ENCODE peak calls at places on chromosomes 4 and X, in ten cellular contexts. H is stimulated activated CD4-positive, alpha-beta T cell treated with anti-CD3 and anti-CD28 coated beads, Interleukin-15, amount 100 ng/mL, for 48 hours; Q is astrocyte of the spinal cord; W is substantia nigra; O is HuH-7.5; X is activated CD8-positive, alpha-beta memory T cell treated with anti-CD3 and anti-CD28 coated beads for 1 hour; L is LoVo; G is AG08396; R is HCEC 1CT; S is cardiac fibroblast. A is an unnamed sample.

GRCh38 chr4:160493206-160493605 is 1390.3 kb downstream of the RAPGEF2 start:
- DNase-seq in H (no peak), O (no peak), X (no peak), L (no peak), G (no peak), R (no peak), S (no peak), Q (no peak), W (no peak), A (no peak)

GRCh38 chr4:78336093-78336943 is 215.3 kb upstream of the ANXA3 start:
- DNase-seq in Q (peak), O (no peak), W (no peak), G (no peak), R (no peak), X (no peak), H (no peak), S (peak), L (no peak), A (peak)

GRCh38 chrX:110415440-110416167 is 57.0 kb downstream of the RTL9 start:
- DNase-seq in S (peak), W (no peak), Q (peak), G (no peak), H (no peak), R (peak), X (no peak), L (no peak), O (no peak), A (no peak)

GRCh38 chr4:158673633-158674032 is 1.5 kb downstream of the ETFDH start:
- DNase-seq in S (no peak), O (no peak), G (no peak), R (no peak), L (no peak), H (no peak), Q (no peak), X (no peak), W (no peak), A (no peak)

GRCh38 chrX:39688576-39689373 is 409.0 kb downstream of the BCOR start:
- DNase-seq in S (peak), W (peak), R (no peak), O (no peak), H (no peak), X (no peak), G (peak), L (peak), Q (peak), A (peak)

GRCh38 chr4:38003628-38004027 is 43.4 kb downstream of the PTTG2 start:
- DNase-seq in Q (no peak), R (no peak), O (no peak), L (no peak), S (no peak), H (no peak), G (no peak), X (no peak), W (no peak), A (no peak)

GRCh38 chr4:170122252-170122651 is 32.5 kb upstream of the AADAT start:
- DNase-seq in Q (no peak), L (no peak), R (no peak), S (no peak), X (no peak), W (no peak), O (no peak), H (no peak), G (no peak), A (peak)

GRCh38 chr4:103204114-103204513 is 6.0 kb upstream of the CENPE start:
- DNase-seq in X (no peak), H (no peak), S (peak), Q (peak), G (no peak), O (no peak), L (peak), W (no peak), R (peak), A (no peak)

GRCh38 chr4:73662709-73663546 is 42.7 kb upstream of the RASSF6 start:
- DNase-seq in O (no peak), X (no peak), Q (peak), L (peak), H (no peak), G (peak), R (peak), W (no peak), S (peak), A (no peak)

GRCh38 chrX:19697416-19697815 is 182.1 kb upstream of the MAP3K15 start:
- DNase-seq in G (no peak), W (no peak), O (no peak), S (peak), R (peak), Q (peak), L (no peak), H (no peak), X (no peak), A (no peak)

GRCh38 chr4:152515678-152516077 is 20.2 kb downstream of the FBXW7 start:
- DNase-seq in S (peak), R (peak), O (no peak), H (no peak), L (no peak), X (no peak), Q (peak), W (no peak), G (peak), A (no peak)

GRCh38 chr4:138243369-138243768 is 1.2 kb upstream of the SLC7A11 start:
- DNase-seq in G (no peak), H (no peak), X (no peak), O (no peak), W (no peak), R (no peak), S (no peak), Q (peak), L (peak), A (no peak)

GRCh38 chr4:113584407-113585150 is 177.0 kb downstream of the CAMK2D start:
- DNase-seq in X (no peak), O (no peak), G (peak), S (peak), L (peak), Q (peak), R (peak), W (no peak), H (no peak), A (peak)

GRCh38 chr4:8200302-8200975 is 1.3 kb downstream of the SH3TC1 start:
- DNase-seq in L (no peak), S (peak), X (no peak), Q (no peak), R (no peak), O (no peak), W (no peak), H (no peak), G (peak), A (peak)

GRCh38 chrX:39907964-39908616 is 189.7 kb downstream of the BCOR start:
- DNase-seq in R (peak), H (no peak), L (peak), W (peak), X (no peak), G (peak), O (peak), S (peak), Q (peak), A (peak)

GRCh38 chr4:176781739-176782100 is 11.0 kb downstream of the VEGFC start:
- DNase-seq in Q (no peak), L (no peak), S (no peak), H (no peak), X (no peak), G (no peak), O (no peak), W (no peak), R (no peak), A (no peak)

GRCh38 chr4:88219099-88219498 is 60.7 kb upstream of the ABCG2 start:
- DNase-seq in H (no peak), R (peak), G (peak), O (no peak), S (peak), Q (peak), X (no peak), L (peak), W (no peak), A (no peak)

GRCh38 chr4:54941994-54942552 is 183.3 kb downstream of the KDR start:
- DNase-seq in S (peak), H (no peak), G (no peak), R (no peak), O (no peak), X (no peak), W (no peak), L (no peak), Q (no peak), A (no peak)

GRCh38 chr4:81084029-81084428 is 53.5 kb downstream of the BMP3 start:
- DNase-seq in R (peak), L (peak), G (peak), H (no peak), W (no peak), S (peak), X (no peak), Q (peak), O (no peak), A (no peak)

GRCh38 chr4:16443504-16444088 is 217.3 kb upstream of the TAPT1 start:
- DNase-seq in S (peak), G (peak), X (no peak), L (peak), O (peak), H (no peak), R (peak), W (no peak), Q (peak), A (no peak)

GRCh38 chrX:140525448-140525847 is 20.6 kb upstream of the SOX3 start:
- DNase-seq in Q (peak), X (no peak), R (peak), W (no peak), G (peak), L (no peak), H (no peak), S (peak), O (no peak), A (peak)

GRCh38 chrX:79138658-79139241 is 5.7 kb upstream of the GPR174 start:
- DNase-seq in G (no peak), H (no peak), O (no peak), W (no peak), L (no peak), S (no peak), R (no peak), X (no peak), Q (no peak), A (no peak)

GRCh38 chrX:40893251-40893910 is 158.0 kb upstream of the MED14 start:
- DNase-seq in O (no peak), G (no peak), X (no peak), L (no peak), H (no peak), W (no peak), R (no peak), S (peak), Q (no peak), A (no peak)

GRCh38 chr4:6990661-6991060 is 52.5 kb upstream of the TADA2B start:
- DNase-seq in R (no peak), L (no peak), S (no peak), G (no peak), Q (no peak), O (no peak), W (no peak), H (no peak), X (no peak), A (no peak)

GRCh38 chrX:67917412-67918010 is 373.7 kb downstream of the AR start:
- DNase-seq in W (no peak), S (no peak), L (no peak), Q (no peak), X (no peak), G (no peak), O (no peak), R (no peak), H (no peak), A (no peak)

GRCh38 chr4:687048-687974 is 1.6 kb downstream of the SLC49A3 start:
- DNase-seq in R (peak), H (no peak), G (peak), O (peak), X (no peak), Q (peak), W (no peak), S (peak), L (peak), A (peak)

GRCh38 chr4:158912390-158913175 is 143.8 kb downstream of the FNIP2 start:
- DNase-seq in Q (no peak), H (no peak), S (no peak), G (no peak), L (no peak), O (no peak), R (no peak), X (no peak), W (no peak), A (no peak)

GRCh38 chrX:11944486-11944885 is 186.4 kb downstream of the MSL3 start:
- DNase-seq in W (no peak), H (no peak), X (no peak), O (no peak), S (peak), L (no peak), Q (peak), R (peak), G (peak), A (peak)

GRCh38 chr4:8590546-8590880 is 2.1 kb upstream of the CPZ start:
- DNase-seq in L (no peak), H (no peak), G (no peak), S (no peak), O (no peak), X (no peak), R (no peak), W (no peak), Q (no peak), A (no peak)

GRCh38 chrX:125422986-125423385 is 103.3 kb downstream of the TEX13C start:
- DNase-seq in G (no peak), L (no peak), O (no peak), W (no peak), Q (no peak), S (no peak), R (no peak), X (no peak), H (no peak), A (no peak)

GRCh38 chr4:14180983-14181601 is 553.6 kb upstream of the BOD1L1 start:
- DNase-seq in W (no peak), H (no peak), Q (peak), R (peak), O (no peak), S (peak), L (peak), G (no peak), X (no peak), A (no peak)

GRCh38 chr4:124537971-124538370 is 174.6 kb downstream of the ANKRD50 start:
- DNase-seq in W (no peak), L (no peak), R (no peak), G (no peak), X (no peak), H (no peak), O (no peak), Q (no peak), S (no peak), A (no peak)

GRCh38 chr4:80918004-80918403 is 112.5 kb upstream of the BMP3 start:
- DNase-seq in G (no peak), Q (no peak), O (no peak), W (no peak), X (no peak), L (no peak), H (no peak), S (peak), R (peak), A (no peak)

GRCh38 chr4:27112587-27112986 is 251.9 kb downstream of the STIM2 start:
- DNase-seq in L (no peak), Q (no peak), X (no peak), G (no peak), R (no peak), S (no peak), O (no peak), W (no peak), H (no peak), A (no peak)

GRCh38 chr4:21452931-21453330 is 495.6 kb downstream of the KCNIP4 start:
- DNase-seq in S (no peak), X (no peak), R (no peak), L (no peak), Q (no peak), H (no peak), G (no peak), O (no peak), W (no peak), A (no peak)

GRCh38 chr4:143406523-143406922 is 69.8 kb downstream of the GAB1 start:
- DNase-seq in H (peak), O (no peak), W (no peak), X (no peak), Q (peak), L (no peak), R (peak), G (peak), S (peak), A (no peak)

GRCh38 chrX:72305286-72306084 is at the start of gene CITED1:
- DNase-seq in W (no peak), G (no peak), S (no peak), H (no peak), X (no peak), O (no peak), L (no peak), R (no peak), Q (no peak), A (peak)

GRCh38 chr4:52868138-52868537 is 6.0 kb downstream of the RASL11B start:
- DNase-seq in L (no peak), S (no peak), R (no peak), O (no peak), W (peak), Q (no peak), X (no peak), G (no peak), H (no peak), A (peak)

A was measured in ELF-1.